ENCODE peak calls at places on chromosomes 12 and 14, in five cellular contexts. B is neuronal stem cell, G is H1, Z is H9, W is mesendoderm. T is an unnamed sample.

GRCh38 chr12:3189282-3189681 is 112.1 kb downstream of the TSPAN9 start:
- DNase-seq in W (no peak), B (no peak), Z (no peak), G (no peak), T (no peak)

GRCh38 chr12:25942709-25943108 is 15.8 kb upstream of the RASSF8 start:
- DNase-seq in W (no peak), B (no peak), G (no peak), Z (no peak), T (peak)

GRCh38 chr12:51067229-51067628 is 16.2 kb downstream of the CSRNP2 start:
- DNase-seq in Z (no peak), B (no peak), W (no peak), G (no peak), T (no peak)

GRCh38 chr12:98085360-98085759 is 430.0 kb upstream of the TMPO start:
- DNase-seq in G (no peak), B (no peak), Z (no peak), W (peak), T (no peak)

GRCh38 chr12:129966086-129966640 is 62.3 kb upstream of the TMEM132D start:
- DNase-seq in Z (no peak), B (no peak), G (peak), W (no peak), T (no peak)

GRCh38 chr12:54368709-54369596 is 4.7 kb upstream of the GPR84 start:
- DNase-seq in W (peak), Z (peak), B (peak), G (no peak), T (peak)

GRCh38 chr14:52821805-52822250 is 30.4 kb upstream of the GNPNAT1 start:
- DNase-seq in B (no peak), Z (no peak), W (no peak), G (no peak), T (no peak)

GRCh38 chr12:20463920-20464524 is 95.7 kb downstream of the PDE3A start:
- DNase-seq in G (no peak), B (no peak), W (no peak), Z (no peak), T (peak)

GRCh38 chr14:74362361-74362915 is 14.2 kb downstream of the VRTN start:
- DNase-seq in G (peak), Z (peak), B (peak), W (peak), T (peak)

GRCh38 chr14:44339256-44339655 is 167.8 kb downstream of the FSCB start:
- DNase-seq in B (no peak), W (no peak), G (no peak), Z (no peak), T (peak)

GRCh38 chr12:112536367-112536730 is 117.6 kb downstream of the PTPN11 start:
- DNase-seq in Z (no peak), B (no peak), W (no peak), G (no peak), T (no peak)

DNA sequence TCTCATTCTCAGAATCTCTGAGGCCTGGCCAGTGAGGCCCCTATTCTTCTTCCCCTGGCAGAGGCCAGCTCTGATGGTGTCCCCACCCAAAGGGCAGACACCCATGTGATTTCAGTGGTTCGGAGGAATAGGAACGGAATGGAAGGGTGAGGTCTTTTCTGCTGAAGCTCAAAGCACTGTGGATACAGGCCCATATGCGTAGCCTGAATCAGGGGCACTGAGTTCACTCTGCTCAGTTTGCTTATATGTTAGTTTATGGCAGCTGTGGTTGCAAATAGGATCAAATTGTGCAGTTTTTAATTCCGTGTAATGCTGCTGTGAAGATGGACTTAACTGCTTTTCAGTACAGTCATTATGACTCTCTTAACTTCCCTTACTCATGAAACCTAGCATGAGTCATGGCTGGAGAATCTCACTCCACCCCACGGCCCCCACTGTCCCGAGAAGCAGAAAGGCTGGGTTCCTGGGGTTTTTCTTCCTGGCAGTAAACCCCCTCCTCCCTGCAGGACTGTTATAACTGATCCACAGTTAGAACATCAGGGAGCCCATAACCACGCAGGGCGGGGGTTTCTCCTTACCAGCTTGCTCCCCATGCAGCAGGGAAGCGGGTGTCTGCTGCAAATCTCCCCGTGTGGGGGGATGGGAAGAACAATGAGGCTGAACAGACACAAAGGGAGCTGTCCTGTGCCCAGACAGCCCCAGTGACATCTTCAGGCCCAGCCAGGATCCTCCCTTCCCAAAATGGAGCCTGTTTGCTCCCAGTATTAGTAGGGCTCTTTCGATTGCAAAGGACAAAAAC is 122.7 kb downstream of the SLC38A6 start:
- DNase-seq in G (peak), W (peak), Z (peak), B (no peak), T (peak)
- H4K8ac ChIP-seq in G (no peak), W (no peak), Z (no peak), B (no peak), T (peak)

GRCh38 chr14:104087505-104087904 is 2.0 kb downstream of the ASPG start:
- DNase-seq in B (no peak), G (no peak), Z (no peak), W (no peak), T (no peak)
- H3K9ac ChIP-seq in B (no peak), G (no peak), Z (no peak), W (no peak), T (no peak)

DNA sequence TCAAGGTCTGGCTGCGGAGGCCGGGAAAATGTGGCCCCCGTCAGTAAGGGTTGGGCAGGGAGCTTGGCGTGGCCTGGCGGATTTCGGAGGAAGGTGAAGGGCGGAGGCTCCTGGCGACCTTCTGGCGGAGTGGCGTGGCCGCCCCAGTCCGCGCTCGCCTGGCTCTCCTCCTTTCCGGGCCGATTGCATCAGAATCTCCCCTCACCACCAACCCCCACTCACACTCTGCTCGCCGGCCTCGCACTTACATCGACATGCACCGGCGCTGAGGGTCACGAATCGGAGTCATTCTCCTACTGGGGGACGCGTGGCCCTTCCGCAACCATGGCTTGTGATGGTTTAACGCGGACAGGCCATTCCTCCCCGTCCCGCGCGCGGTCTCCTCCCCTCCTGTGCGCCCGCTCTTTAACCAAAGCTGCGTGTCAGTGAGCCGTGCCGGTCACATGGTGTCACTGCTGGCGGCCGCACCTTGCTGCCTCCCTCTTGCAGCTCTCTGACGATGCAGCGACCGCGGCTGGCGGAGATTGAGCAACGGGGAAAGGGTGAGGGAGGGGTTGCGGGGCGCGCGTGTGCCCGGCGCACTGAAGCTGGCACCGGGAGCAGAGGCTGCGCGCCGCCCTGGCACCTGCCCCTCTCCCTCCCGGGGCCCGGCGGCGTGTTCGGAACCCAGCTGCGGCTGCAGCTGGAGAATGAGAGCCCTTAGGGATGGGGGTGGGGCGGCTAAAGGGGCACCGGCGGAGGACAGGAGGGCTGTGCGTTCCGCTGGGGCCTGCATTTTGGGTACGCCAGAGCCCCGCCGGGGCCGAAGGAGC is at the start of gene SLC38A1:
- DNase-seq in Z (peak), G (no peak), W (peak), B (peak), T (peak)
- H3K23ac ChIP-seq in Z (no peak), G (no peak), W (peak), B (peak), T (peak)

DNA sequence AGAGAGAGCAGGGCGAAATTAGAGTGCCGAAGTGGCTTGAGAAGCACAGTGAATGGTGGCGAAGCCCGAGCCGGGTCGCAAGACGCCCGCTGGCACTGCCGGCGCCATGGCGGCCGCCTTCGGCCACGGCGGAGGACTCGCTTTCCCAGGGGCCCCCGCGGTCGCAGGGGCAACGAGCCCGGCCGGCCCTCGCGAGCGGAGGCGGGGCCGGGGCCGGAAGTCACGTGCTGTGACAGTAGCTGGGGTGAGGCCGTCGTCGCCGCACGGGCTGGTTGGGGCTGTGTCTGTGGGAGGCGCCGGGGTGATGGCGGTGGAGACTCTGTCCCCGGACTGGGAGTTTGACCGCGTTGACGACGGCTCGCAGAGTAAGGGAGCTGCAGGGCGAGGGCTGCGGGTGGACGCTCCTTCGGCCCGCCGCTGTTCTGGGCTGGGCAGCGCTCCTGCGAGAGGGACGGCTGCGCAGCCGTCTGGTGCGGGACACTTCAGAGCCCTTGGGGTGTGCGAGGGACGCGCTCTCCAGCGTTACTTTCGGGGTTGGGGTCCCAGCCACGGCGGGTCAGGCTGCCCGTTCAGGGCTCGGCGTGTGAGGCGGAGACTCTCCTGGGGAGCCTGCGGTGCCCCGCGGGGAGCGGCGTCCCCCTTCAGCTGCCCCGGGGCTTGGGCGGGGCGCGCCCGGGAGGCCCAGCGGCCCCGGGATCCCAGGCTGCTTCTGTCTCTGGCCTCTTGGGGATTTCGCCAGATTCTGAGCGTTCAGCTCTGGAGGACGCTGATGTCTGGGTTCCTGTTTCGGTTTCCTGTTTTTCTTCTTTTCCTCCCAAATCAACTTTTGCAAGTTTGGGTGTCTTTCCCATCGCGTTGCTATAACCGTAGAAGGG is at the start of gene WASHC4:
- DNase-seq in B (peak), G (peak), W (peak), Z (peak), T (peak)
- H4K8ac ChIP-seq in B (peak), G (peak), W (no peak), Z (no peak), T (peak)

GRCh38 chr14:98234208-98234607 is 1037.8 kb downstream of the BCL11B start:
- DNase-seq in Z (no peak), G (no peak), W (no peak), B (no peak), T (no peak)
- H3K9ac ChIP-seq in Z (no peak), G (no peak), W (no peak), B (no peak), T (no peak)

DNA sequence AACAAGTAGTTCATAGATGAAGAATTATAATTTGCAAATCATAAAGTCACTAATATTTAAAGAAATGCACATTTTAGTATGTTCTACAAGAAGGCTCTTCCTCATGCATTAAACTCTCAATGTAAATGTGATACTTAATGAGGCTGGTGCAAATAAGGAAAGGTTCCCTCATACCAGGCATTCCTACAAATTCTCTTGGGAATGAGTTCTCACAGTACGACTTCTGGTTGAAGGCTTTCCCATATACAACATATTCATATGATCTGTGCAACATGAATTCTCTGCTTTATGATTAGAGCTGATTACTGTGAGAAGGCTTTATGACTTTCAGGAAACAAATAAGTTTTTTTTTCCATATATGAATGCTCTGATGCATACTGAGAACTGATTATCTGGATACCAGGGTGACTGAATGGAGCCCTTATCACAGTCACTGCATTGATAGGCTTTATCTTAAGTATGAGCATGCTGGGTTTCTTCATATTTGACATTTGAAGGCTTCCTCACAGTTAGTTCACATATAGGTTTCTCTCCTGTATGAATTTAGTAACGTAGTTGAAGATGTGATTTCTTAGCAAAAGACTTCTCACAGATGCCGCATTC is 293.9 kb downstream of the RAD51B start:
- DNase-seq in Z (no peak), G (no peak), W (peak), B (no peak), T (no peak)
- H3K23ac ChIP-seq in Z (no peak), G (no peak), W (no peak), B (no peak), T (no peak)

GRCh38 chr12:65825323-65825572 is 965 bp downstream of the HMGA2 start:
- DNase-seq in Z (no peak), B (no peak), G (no peak), W (no peak), T (no peak)
- H4K8ac ChIP-seq in Z (no peak), B (peak), G (peak), W (no peak), T (peak)

GRCh38 chr12:9669019-9669326 is 540 bp upstream of the CLEC2D start:
- DNase-seq in W (no peak), Z (no peak), B (no peak), G (no peak), T (no peak)
- H3K9ac ChIP-seq in W (no peak), Z (no peak), B (no peak), G (no peak), T (no peak)

GRCh38 chr12:95147836-95148235 is 69.4 kb downstream of the FGD6 start:
- DNase-seq in B (no peak), W (peak), Z (no peak), G (no peak), T (no peak)

GRCh38 chr12:95143784-95144205 is 70.4 kb upstream of the NR2C1 start:
- DNase-seq in Z (no peak), B (no peak), G (no peak), W (peak), T (peak)

GRCh38 chr12:95142752-95143151 is 69.3 kb upstream of the NR2C1 start:
- DNase-seq in G (no peak), Z (no peak), W (no peak), B (no peak), T (no peak)

GRCh38 chr12:95150501-95150900 is 66.8 kb downstream of the FGD6 start:
- DNase-seq in B (no peak), Z (no peak), G (no peak), W (no peak), T (no peak)

DNA sequence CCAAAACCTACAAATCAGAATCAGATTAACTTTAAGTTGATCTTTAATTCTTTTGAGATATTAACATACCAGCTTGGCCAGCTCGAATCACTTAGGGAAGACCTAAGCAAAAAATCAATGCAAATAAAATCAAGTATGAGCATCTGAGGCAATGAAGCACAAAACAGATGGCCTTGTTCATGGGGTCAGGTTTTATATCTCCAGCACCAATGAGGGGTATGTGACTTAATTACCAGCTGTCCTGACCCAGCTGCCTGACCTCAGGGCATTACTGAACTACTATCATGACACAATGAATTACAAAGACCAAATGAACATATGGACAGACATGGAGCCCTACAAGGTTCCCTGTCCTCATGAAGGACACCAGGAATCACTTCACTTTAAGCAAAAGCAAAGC is 70.5 kb downstream of the FGD6 start:
- DNase-seq in Z (no peak), W (no peak), G (no peak), B (no peak), T (no peak)
- H3K23ac ChIP-seq in Z (no peak), W (no peak), G (no peak), B (no peak), T (no peak)

DNA sequence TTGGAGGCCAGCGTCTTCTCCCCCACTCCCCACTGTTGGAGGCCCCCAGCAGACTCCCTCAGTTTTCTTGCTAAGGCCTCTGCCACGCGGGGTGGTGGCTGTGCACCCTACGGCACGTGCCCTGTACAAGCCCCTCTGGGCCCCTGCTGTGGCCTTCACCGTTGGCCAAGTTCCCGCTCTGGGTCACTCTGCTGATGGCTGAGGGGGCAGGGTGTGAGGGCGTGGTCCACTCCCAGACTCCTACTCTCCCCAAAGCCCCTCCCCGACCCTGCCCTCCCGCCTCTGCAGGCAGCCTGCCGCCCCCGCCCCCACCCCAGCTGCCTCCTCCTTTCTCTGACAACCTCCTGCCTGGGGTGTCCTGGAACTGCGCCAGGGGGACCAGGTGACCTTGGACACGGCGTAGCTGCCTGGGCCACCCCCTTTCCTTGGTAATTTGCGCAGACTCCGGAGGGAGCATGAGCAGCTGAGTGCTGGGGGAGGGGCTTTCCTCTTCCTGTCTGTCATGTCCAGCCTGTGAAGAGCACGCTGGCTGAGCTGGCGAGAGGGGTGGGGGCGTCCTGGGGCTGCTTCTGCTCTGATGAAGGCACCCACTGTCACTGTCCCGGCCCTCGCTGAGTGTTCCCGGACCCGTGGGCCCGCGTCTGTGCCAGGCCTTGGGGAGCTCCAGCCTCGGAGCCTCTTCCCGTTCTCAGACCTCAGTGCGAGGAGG is 84.9 kb downstream of the KIF26A start:
- DNase-seq in G (no peak), Z (no peak), B (no peak), W (peak), T (no peak)
- H4K8ac ChIP-seq in G (no peak), Z (no peak), B (peak), W (no peak), T (no peak)

T was measured in IMR-90.